ENCODE peak calls at places on chromosomes 6 and 20, in four cellular contexts. One of them, this sample, is unnamed. For H3K9me3, the result is how much of the 10 kb centered on the place peaks cover.

GRCh38 chr6:3592371-3592941 is 135.6 kb upstream of the SLC22A23 start:
- DNase-seq in H1: no peak
- DNase-seq in neural progenitor cell: no peak
- DNase-seq in GM23248: peak
- DNase-seq in this sample: peak

GRCh38 chr6:42555477-42556457 is 8.1 kb upstream of the UBR2 start:
- DNase-seq in H1: no peak
- DNase-seq in neural progenitor cell: peak
- DNase-seq in GM23248: no peak
- DNase-seq in this sample: no peak

GRCh38 chr20:10686356-10687169 is 12.8 kb upstream of the JAG1 start:
- DNase-seq in H1: no peak
- DNase-seq in neural progenitor cell: peak
- DNase-seq in GM23248: no peak
- DNase-seq in this sample: no peak

GRCh38 chr6:37688088-37688850 is 9.4 kb downstream of the MDGA1 start:
- DNase-seq in H1: no peak
- DNase-seq in neural progenitor cell: no peak
- DNase-seq in GM23248: no peak
- DNase-seq in this sample: no peak

GRCh38 chr6:137051790-137052472 is 7.2 kb upstream of the IL20RA start:
- DNase-seq in H1: no peak
- DNase-seq in neural progenitor cell: no peak
- DNase-seq in GM23248: no peak
- DNase-seq in this sample: no peak

GRCh38 chr6:108322728-108323127 is 27.9 kb downstream of the AFG1L start:
- DNase-seq in H1: no peak
- DNase-seq in neural progenitor cell: no peak
- DNase-seq in GM23248: no peak
- DNase-seq in this sample: no peak

GRCh38 chr20:48830826-48831318 is 3.1 kb upstream of the PREX1 start:
- DNase-seq in H1: no peak
- DNase-seq in neural progenitor cell: no peak
- DNase-seq in GM23248: no peak
- DNase-seq in this sample: no peak

GRCh38 chr20:19137641-19138040 is 74.8 kb upstream of the SLC24A3 start:
- DNase-seq in H1: no peak
- DNase-seq in neural progenitor cell: no peak
- DNase-seq in GM23248: no peak
- DNase-seq in this sample: no peak

GRCh38 chr6:134424131-134424794 is 106.4 kb upstream of the SGK1 start:
- DNase-seq in H1: no peak
- DNase-seq in neural progenitor cell: no peak
- DNase-seq in GM23248: peak
- DNase-seq in this sample: no peak

GRCh38 chr6:37517411-37517812 is 17.7 kb upstream of the CCDC167 start:
- DNase-seq in H1: no peak
- DNase-seq in neural progenitor cell: no peak
- DNase-seq in GM23248: peak
- DNase-seq in this sample: no peak

GRCh38 chr20:43974665-43975064 is 60.0 kb downstream of the TOX2 start:
- DNase-seq in H1: no peak
- DNase-seq in neural progenitor cell: no peak
- DNase-seq in GM23248: no peak
- DNase-seq in this sample: no peak

GRCh38 chr6:113776998-113777397 is 80.1 kb upstream of the MARCKS start:
- DNase-seq in H1: peak
- DNase-seq in neural progenitor cell: peak
- DNase-seq in GM23248: no peak
- DNase-seq in this sample: no peak

GRCh38 chr6:51854876-51855275 is 232.5 kb downstream of the PKHD1 start:
- DNase-seq in H1: no peak
- DNase-seq in neural progenitor cell: peak
- DNase-seq in GM23248: no peak
- DNase-seq in this sample: no peak

DNA sequence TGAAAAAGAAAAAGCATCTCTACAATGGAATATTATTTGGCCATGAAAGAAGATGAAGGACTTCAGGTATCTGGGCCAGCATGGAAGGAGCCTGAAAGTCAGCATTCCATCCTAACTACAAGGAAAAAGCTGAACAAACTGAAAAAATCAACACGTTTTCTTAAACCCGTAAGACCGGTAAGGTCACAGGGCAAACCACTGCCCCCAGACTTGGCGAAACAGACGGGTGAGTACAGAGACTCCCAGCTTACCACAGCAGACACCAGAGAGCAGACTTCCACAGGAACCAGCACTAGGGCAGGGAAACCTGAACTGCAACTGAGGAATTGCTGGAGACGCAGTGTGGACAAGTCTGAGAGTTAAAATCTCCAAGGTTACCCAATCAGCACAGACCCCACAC is 31.4 kb downstream of the BEND3 start:
- DNase-seq in H1: no peak
- DNase-seq in neural progenitor cell: no peak
- DNase-seq in GM23248: no peak
- DNase-seq in this sample: no peak
- H3K9me3 ChIP-seq in H1: under half
- H3K9me3 ChIP-seq in neural progenitor cell: under half
- H3K9me3 ChIP-seq in GM23248: under half
- H3K9me3 ChIP-seq in this sample: under half

DNA sequence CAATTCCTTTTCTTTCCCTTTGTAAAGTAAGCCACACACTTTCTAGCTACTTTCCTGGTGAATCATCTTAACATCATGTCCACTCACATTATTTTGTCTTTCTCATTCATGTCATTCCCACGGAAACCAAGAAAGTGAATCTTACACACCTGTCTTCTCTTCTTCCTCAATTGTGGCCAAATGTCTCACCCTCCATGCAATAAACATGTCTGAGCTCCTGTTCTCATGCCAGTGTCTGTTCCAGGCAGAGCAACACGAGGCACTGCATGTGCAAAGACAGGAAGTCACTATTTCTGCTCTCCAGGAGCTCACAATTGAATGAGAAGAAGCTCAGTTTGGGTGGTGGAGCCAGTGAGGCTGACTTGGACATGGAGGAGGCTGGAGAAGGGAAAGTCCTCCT is 29.0 kb upstream of the TMEM244 start:
- DNase-seq in H1: no peak
- DNase-seq in neural progenitor cell: no peak
- DNase-seq in GM23248: peak
- DNase-seq in this sample: peak
- H3K4me2 ChIP-seq in H1: no peak
- H3K4me2 ChIP-seq in neural progenitor cell: no peak
- H3K4me2 ChIP-seq in GM23248: no peak
- H3K4me2 ChIP-seq in this sample: peak

GRCh38 chr20:40963505-40963845 is 65.1 kb upstream of the TOP1 start:
- DNase-seq in H1: no peak
- DNase-seq in neural progenitor cell: no peak
- DNase-seq in GM23248: no peak
- DNase-seq in this sample: no peak

GRCh38 chr20:40965671-40966070 is 63.0 kb upstream of the TOP1 start:
- DNase-seq in H1: no peak
- DNase-seq in neural progenitor cell: no peak
- DNase-seq in GM23248: no peak
- DNase-seq in this sample: no peak

GRCh38 chr20:40962733-40963504 is 65.7 kb upstream of the TOP1 start:
- DNase-seq in H1: peak
- DNase-seq in neural progenitor cell: peak
- DNase-seq in GM23248: peak
- DNase-seq in this sample: no peak

GRCh38 chr20:40966516-40967185 is 62.0 kb upstream of the TOP1 start:
- DNase-seq in H1: no peak
- DNase-seq in neural progenitor cell: no peak
- DNase-seq in GM23248: no peak
- DNase-seq in this sample: no peak

GRCh38 chr20:40966103-40966502 is 62.5 kb upstream of the TOP1 start:
- DNase-seq in H1: no peak
- DNase-seq in neural progenitor cell: peak
- DNase-seq in GM23248: no peak
- DNase-seq in this sample: no peak
- H3K9ac ChIP-seq in H1: no peak
- H3K9ac ChIP-seq in neural progenitor cell: no peak
- H3K9ac ChIP-seq in GM23248: no peak
- H3K9ac ChIP-seq in this sample: no peak

DNA sequence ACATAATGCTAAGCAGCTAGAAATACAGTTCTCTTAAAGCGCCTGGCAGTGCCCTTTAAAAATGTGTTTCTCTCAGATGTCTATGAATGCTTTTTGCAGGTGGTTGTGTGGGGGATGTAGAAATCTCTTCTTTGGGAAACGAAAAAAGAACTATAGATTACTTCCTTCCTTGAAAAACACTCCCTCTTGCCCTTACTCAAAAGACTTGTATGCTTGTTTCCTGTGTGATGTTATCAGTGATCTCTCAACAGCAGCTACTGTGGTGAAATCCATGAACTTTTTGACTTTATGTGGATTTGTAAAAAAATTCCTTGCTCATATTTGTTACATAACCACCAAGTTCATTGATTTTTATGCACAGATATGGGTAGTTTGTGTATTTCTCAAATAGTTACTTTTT is 916.5 kb downstream of the QKI start:
- DNase-seq in H1: no peak
- DNase-seq in neural progenitor cell: no peak
- DNase-seq in GM23248: no peak
- DNase-seq in this sample: no peak
- H3K9me3 ChIP-seq in H1: under half
- H3K9me3 ChIP-seq in neural progenitor cell: under half
- H3K9me3 ChIP-seq in GM23248: under half
- H3K9me3 ChIP-seq in this sample: under half

GRCh38 chr20:1015181-1015580 is 13.1 kb upstream of the RSPO4 start:
- DNase-seq in H1: no peak
- DNase-seq in neural progenitor cell: no peak
- DNase-seq in GM23248: no peak
- DNase-seq in this sample: no peak
- H3K4me2 ChIP-seq in H1: no peak
- H3K4me2 ChIP-seq in neural progenitor cell: no peak
- H3K4me2 ChIP-seq in GM23248: no peak
- H3K4me2 ChIP-seq in this sample: no peak

GRCh38 chr20:36270744-36271638 is 34.7 kb downstream of the AAR2 start:
- DNase-seq in H1: no peak
- DNase-seq in neural progenitor cell: no peak
- DNase-seq in GM23248: no peak
- DNase-seq in this sample: no peak
- H3K9ac ChIP-seq in H1: no peak
- H3K9ac ChIP-seq in neural progenitor cell: no peak
- H3K9ac ChIP-seq in GM23248: no peak
- H3K9ac ChIP-seq in this sample: no peak